ENCODE peak calls at places on chromosomes 5 and 9, in ten cellular contexts. One of them, this sample, is unnamed.

GRCh38 chr5:124514966-124515365 is 231.5 kb downstream of the ZNF608 start:
- DNase-seq in naive thymus-derived CD4-positive, alpha-beta T cell: no peak
- DNase-seq in foreskin fibroblast: no peak
- DNase-seq in stimulated activated CD4-positive, alpha-beta T cell treated with anti-CD3 and anti-CD28 coated beads, TNF-alpha, amount 100 ng/mL, for 24 hours: no peak
- DNase-seq in RPMI8226: no peak
- DNase-seq in HFF-Myc: no peak
- DNase-seq in ACHN: no peak
- DNase-seq in fibroblast of the conjunctiva: no peak
- DNase-seq in dorsolateral prefrontal cortex: no peak
- DNase-seq in NCI-H1417 treated with DMSO at 0.1 percent for 48 hours: no peak
- DNase-seq in this sample: no peak

GRCh38 chr5:158727108-158727507 is 372.6 kb downstream of the EBF1 start:
- DNase-seq in naive thymus-derived CD4-positive, alpha-beta T cell: no peak
- DNase-seq in foreskin fibroblast: no peak
- DNase-seq in stimulated activated CD4-positive, alpha-beta T cell treated with anti-CD3 and anti-CD28 coated beads, TNF-alpha, amount 100 ng/mL, for 24 hours: no peak
- DNase-seq in RPMI8226: no peak
- DNase-seq in HFF-Myc: no peak
- DNase-seq in ACHN: no peak
- DNase-seq in fibroblast of the conjunctiva: no peak
- DNase-seq in dorsolateral prefrontal cortex: no peak
- DNase-seq in NCI-H1417 treated with DMSO at 0.1 percent for 48 hours: no peak
- DNase-seq in this sample: no peak

GRCh38 chr9:21465859-21466518 is 16.1 kb downstream of the IFNE start:
- DNase-seq in naive thymus-derived CD4-positive, alpha-beta T cell: peak
- DNase-seq in foreskin fibroblast: peak
- DNase-seq in stimulated activated CD4-positive, alpha-beta T cell treated with anti-CD3 and anti-CD28 coated beads, TNF-alpha, amount 100 ng/mL, for 24 hours: no peak
- DNase-seq in RPMI8226: peak
- DNase-seq in HFF-Myc: peak
- DNase-seq in ACHN: no peak
- DNase-seq in fibroblast of the conjunctiva: peak
- DNase-seq in dorsolateral prefrontal cortex: no peak
- DNase-seq in NCI-H1417 treated with DMSO at 0.1 percent for 48 hours: no peak
- DNase-seq in this sample: no peak

GRCh38 chr5:124512236-124512635 is 234.2 kb downstream of the ZNF608 start:
- DNase-seq in naive thymus-derived CD4-positive, alpha-beta T cell: no peak
- DNase-seq in foreskin fibroblast: peak
- DNase-seq in stimulated activated CD4-positive, alpha-beta T cell treated with anti-CD3 and anti-CD28 coated beads, TNF-alpha, amount 100 ng/mL, for 24 hours: no peak
- DNase-seq in RPMI8226: no peak
- DNase-seq in HFF-Myc: no peak
- DNase-seq in ACHN: no peak
- DNase-seq in fibroblast of the conjunctiva: no peak
- DNase-seq in dorsolateral prefrontal cortex: no peak
- DNase-seq in NCI-H1417 treated with DMSO at 0.1 percent for 48 hours: no peak
- DNase-seq in this sample: no peak

GRCh38 chr9:132537352-132537751 is 45.1 kb upstream of the BARHL1 start:
- DNase-seq in naive thymus-derived CD4-positive, alpha-beta T cell: no peak
- DNase-seq in foreskin fibroblast: no peak
- DNase-seq in stimulated activated CD4-positive, alpha-beta T cell treated with anti-CD3 and anti-CD28 coated beads, TNF-alpha, amount 100 ng/mL, for 24 hours: no peak
- DNase-seq in RPMI8226: no peak
- DNase-seq in HFF-Myc: no peak
- DNase-seq in ACHN: no peak
- DNase-seq in fibroblast of the conjunctiva: no peak
- DNase-seq in dorsolateral prefrontal cortex: no peak
- DNase-seq in NCI-H1417 treated with DMSO at 0.1 percent for 48 hours: no peak
- DNase-seq in this sample: no peak

GRCh38 chr5:53714324-53715010 is 154.0 kb downstream of the NDUFS4 start:
- DNase-seq in naive thymus-derived CD4-positive, alpha-beta T cell: no peak
- DNase-seq in foreskin fibroblast: no peak
- DNase-seq in stimulated activated CD4-positive, alpha-beta T cell treated with anti-CD3 and anti-CD28 coated beads, TNF-alpha, amount 100 ng/mL, for 24 hours: no peak
- DNase-seq in RPMI8226: no peak
- DNase-seq in HFF-Myc: no peak
- DNase-seq in ACHN: no peak
- DNase-seq in fibroblast of the conjunctiva: no peak
- DNase-seq in dorsolateral prefrontal cortex: no peak
- DNase-seq in NCI-H1417 treated with DMSO at 0.1 percent for 48 hours: no peak
- DNase-seq in this sample: no peak

GRCh38 chr5:160173-160510 is 31.2 kb upstream of the LRRC14B start:
- DNase-seq in naive thymus-derived CD4-positive, alpha-beta T cell: no peak
- DNase-seq in foreskin fibroblast: no peak
- DNase-seq in stimulated activated CD4-positive, alpha-beta T cell treated with anti-CD3 and anti-CD28 coated beads, TNF-alpha, amount 100 ng/mL, for 24 hours: no peak
- DNase-seq in RPMI8226: no peak
- DNase-seq in HFF-Myc: no peak
- DNase-seq in ACHN: no peak
- DNase-seq in fibroblast of the conjunctiva: no peak
- DNase-seq in dorsolateral prefrontal cortex: no peak
- DNase-seq in NCI-H1417 treated with DMSO at 0.1 percent for 48 hours: no peak
- DNase-seq in this sample: no peak

GRCh38 chr5:55191165-55191564 is 18.2 kb upstream of the CDC20B start:
- DNase-seq in naive thymus-derived CD4-positive, alpha-beta T cell: no peak
- DNase-seq in foreskin fibroblast: no peak
- DNase-seq in stimulated activated CD4-positive, alpha-beta T cell treated with anti-CD3 and anti-CD28 coated beads, TNF-alpha, amount 100 ng/mL, for 24 hours: no peak
- DNase-seq in RPMI8226: no peak
- DNase-seq in HFF-Myc: no peak
- DNase-seq in ACHN: no peak
- DNase-seq in fibroblast of the conjunctiva: no peak
- DNase-seq in dorsolateral prefrontal cortex: no peak
- DNase-seq in NCI-H1417 treated with DMSO at 0.1 percent for 48 hours: no peak
- DNase-seq in this sample: no peak

GRCh38 chr5:14101922-14102321 is 41.2 kb upstream of the TRIO start:
- DNase-seq in naive thymus-derived CD4-positive, alpha-beta T cell: no peak
- DNase-seq in foreskin fibroblast: peak
- DNase-seq in stimulated activated CD4-positive, alpha-beta T cell treated with anti-CD3 and anti-CD28 coated beads, TNF-alpha, amount 100 ng/mL, for 24 hours: no peak
- DNase-seq in RPMI8226: no peak
- DNase-seq in HFF-Myc: no peak
- DNase-seq in ACHN: no peak
- DNase-seq in fibroblast of the conjunctiva: no peak
- DNase-seq in dorsolateral prefrontal cortex: no peak
- DNase-seq in NCI-H1417 treated with DMSO at 0.1 percent for 48 hours: no peak
- DNase-seq in this sample: no peak

GRCh38 chr5:134614461-134615085 is 18.1 kb downstream of the SAR1B start:
- DNase-seq in naive thymus-derived CD4-positive, alpha-beta T cell: no peak
- DNase-seq in foreskin fibroblast: no peak
- DNase-seq in stimulated activated CD4-positive, alpha-beta T cell treated with anti-CD3 and anti-CD28 coated beads, TNF-alpha, amount 100 ng/mL, for 24 hours: no peak
- DNase-seq in RPMI8226: no peak
- DNase-seq in HFF-Myc: no peak
- DNase-seq in ACHN: no peak
- DNase-seq in fibroblast of the conjunctiva: no peak
- DNase-seq in dorsolateral prefrontal cortex: no peak
- DNase-seq in NCI-H1417 treated with DMSO at 0.1 percent for 48 hours: no peak
- DNase-seq in this sample: no peak

GRCh38 chr5:123122273-123122672 is 33.2 kb downstream of the PRDM6 start:
- DNase-seq in naive thymus-derived CD4-positive, alpha-beta T cell: no peak
- DNase-seq in foreskin fibroblast: no peak
- DNase-seq in stimulated activated CD4-positive, alpha-beta T cell treated with anti-CD3 and anti-CD28 coated beads, TNF-alpha, amount 100 ng/mL, for 24 hours: no peak
- DNase-seq in RPMI8226: no peak
- DNase-seq in HFF-Myc: no peak
- DNase-seq in ACHN: no peak
- DNase-seq in fibroblast of the conjunctiva: no peak
- DNase-seq in dorsolateral prefrontal cortex: no peak
- DNase-seq in NCI-H1417 treated with DMSO at 0.1 percent for 48 hours: peak
- DNase-seq in this sample: no peak

GRCh38 chr9:122188369-122188768 is 28.7 kb downstream of the MORN5 start:
- DNase-seq in naive thymus-derived CD4-positive, alpha-beta T cell: no peak
- DNase-seq in foreskin fibroblast: no peak
- DNase-seq in stimulated activated CD4-positive, alpha-beta T cell treated with anti-CD3 and anti-CD28 coated beads, TNF-alpha, amount 100 ng/mL, for 24 hours: no peak
- DNase-seq in RPMI8226: no peak
- DNase-seq in HFF-Myc: no peak
- DNase-seq in ACHN: no peak
- DNase-seq in fibroblast of the conjunctiva: no peak
- DNase-seq in dorsolateral prefrontal cortex: no peak
- DNase-seq in NCI-H1417 treated with DMSO at 0.1 percent for 48 hours: no peak
- DNase-seq in this sample: no peak

GRCh38 chr9:133356391-133357091 is at the start of the genes SURF1 and SURF2:
- DNase-seq in naive thymus-derived CD4-positive, alpha-beta T cell: peak
- DNase-seq in foreskin fibroblast: peak
- DNase-seq in stimulated activated CD4-positive, alpha-beta T cell treated with anti-CD3 and anti-CD28 coated beads, TNF-alpha, amount 100 ng/mL, for 24 hours: peak
- DNase-seq in RPMI8226: peak
- DNase-seq in HFF-Myc: no peak
- DNase-seq in ACHN: peak
- DNase-seq in fibroblast of the conjunctiva: no peak
- DNase-seq in dorsolateral prefrontal cortex: peak
- DNase-seq in NCI-H1417 treated with DMSO at 0.1 percent for 48 hours: no peak
- DNase-seq in this sample: peak

GRCh38 chr5:15791859-15792258 is 291.9 kb downstream of the FBXL7 start:
- DNase-seq in naive thymus-derived CD4-positive, alpha-beta T cell: no peak
- DNase-seq in foreskin fibroblast: peak
- DNase-seq in stimulated activated CD4-positive, alpha-beta T cell treated with anti-CD3 and anti-CD28 coated beads, TNF-alpha, amount 100 ng/mL, for 24 hours: no peak
- DNase-seq in RPMI8226: no peak
- DNase-seq in HFF-Myc: no peak
- DNase-seq in ACHN: no peak
- DNase-seq in fibroblast of the conjunctiva: no peak
- DNase-seq in dorsolateral prefrontal cortex: no peak
- DNase-seq in NCI-H1417 treated with DMSO at 0.1 percent for 48 hours: no peak
- DNase-seq in this sample: no peak

GRCh38 chr5:150296496-150296895 is 6.2 kb downstream of the ARSI start:
- DNase-seq in naive thymus-derived CD4-positive, alpha-beta T cell: no peak
- DNase-seq in foreskin fibroblast: no peak
- DNase-seq in stimulated activated CD4-positive, alpha-beta T cell treated with anti-CD3 and anti-CD28 coated beads, TNF-alpha, amount 100 ng/mL, for 24 hours: no peak
- DNase-seq in RPMI8226: no peak
- DNase-seq in HFF-Myc: no peak
- DNase-seq in ACHN: no peak
- DNase-seq in fibroblast of the conjunctiva: no peak
- DNase-seq in dorsolateral prefrontal cortex: no peak
- DNase-seq in NCI-H1417 treated with DMSO at 0.1 percent for 48 hours: no peak
- DNase-seq in this sample: no peak

GRCh38 chr5:2538169-2538568 is 213.3 kb downstream of the IRX2 start:
- DNase-seq in naive thymus-derived CD4-positive, alpha-beta T cell: no peak
- DNase-seq in foreskin fibroblast: no peak
- DNase-seq in stimulated activated CD4-positive, alpha-beta T cell treated with anti-CD3 and anti-CD28 coated beads, TNF-alpha, amount 100 ng/mL, for 24 hours: no peak
- DNase-seq in RPMI8226: no peak
- DNase-seq in HFF-Myc: no peak
- DNase-seq in ACHN: no peak
- DNase-seq in fibroblast of the conjunctiva: no peak
- DNase-seq in dorsolateral prefrontal cortex: no peak
- DNase-seq in NCI-H1417 treated with DMSO at 0.1 percent for 48 hours: no peak
- DNase-seq in this sample: no peak

GRCh38 chr9:87479801-87480201 is 17.9 kb upstream of the DAPK1 start:
- DNase-seq in naive thymus-derived CD4-positive, alpha-beta T cell: no peak
- DNase-seq in foreskin fibroblast: no peak
- DNase-seq in stimulated activated CD4-positive, alpha-beta T cell treated with anti-CD3 and anti-CD28 coated beads, TNF-alpha, amount 100 ng/mL, for 24 hours: no peak
- DNase-seq in RPMI8226: peak
- DNase-seq in HFF-Myc: no peak
- DNase-seq in ACHN: peak
- DNase-seq in fibroblast of the conjunctiva: no peak
- DNase-seq in dorsolateral prefrontal cortex: no peak
- DNase-seq in NCI-H1417 treated with DMSO at 0.1 percent for 48 hours: no peak
- DNase-seq in this sample: no peak

GRCh38 chr9:116048072-116048471 is 105.5 kb upstream of the PAPPA start:
- DNase-seq in naive thymus-derived CD4-positive, alpha-beta T cell: no peak
- DNase-seq in foreskin fibroblast: no peak
- DNase-seq in stimulated activated CD4-positive, alpha-beta T cell treated with anti-CD3 and anti-CD28 coated beads, TNF-alpha, amount 100 ng/mL, for 24 hours: no peak
- DNase-seq in RPMI8226: no peak
- DNase-seq in HFF-Myc: no peak
- DNase-seq in ACHN: no peak
- DNase-seq in fibroblast of the conjunctiva: no peak
- DNase-seq in dorsolateral prefrontal cortex: no peak
- DNase-seq in NCI-H1417 treated with DMSO at 0.1 percent for 48 hours: no peak
- DNase-seq in this sample: no peak

GRCh38 chr5:107696071-107696470 is 25.3 kb upstream of the EFNA5 start:
- DNase-seq in naive thymus-derived CD4-positive, alpha-beta T cell: no peak
- DNase-seq in foreskin fibroblast: no peak
- DNase-seq in stimulated activated CD4-positive, alpha-beta T cell treated with anti-CD3 and anti-CD28 coated beads, TNF-alpha, amount 100 ng/mL, for 24 hours: no peak
- DNase-seq in RPMI8226: no peak
- DNase-seq in HFF-Myc: no peak
- DNase-seq in ACHN: no peak
- DNase-seq in fibroblast of the conjunctiva: no peak
- DNase-seq in dorsolateral prefrontal cortex: no peak
- DNase-seq in NCI-H1417 treated with DMSO at 0.1 percent for 48 hours: no peak
- DNase-seq in this sample: no peak

GRCh38 chr5:143605403-143606005 is 202.0 kb upstream of the NR3C1 start:
- DNase-seq in naive thymus-derived CD4-positive, alpha-beta T cell: peak
- DNase-seq in foreskin fibroblast: no peak
- DNase-seq in stimulated activated CD4-positive, alpha-beta T cell treated with anti-CD3 and anti-CD28 coated beads, TNF-alpha, amount 100 ng/mL, for 24 hours: no peak
- DNase-seq in RPMI8226: peak
- DNase-seq in HFF-Myc: no peak
- DNase-seq in ACHN: no peak
- DNase-seq in fibroblast of the conjunctiva: no peak
- DNase-seq in dorsolateral prefrontal cortex: no peak
- DNase-seq in NCI-H1417 treated with DMSO at 0.1 percent for 48 hours: no peak
- DNase-seq in this sample: peak

GRCh38 chr5:5270161-5270560 is 130.0 kb downstream of the ADAMTS16 start:
- DNase-seq in naive thymus-derived CD4-positive, alpha-beta T cell: no peak
- DNase-seq in foreskin fibroblast: no peak
- DNase-seq in stimulated activated CD4-positive, alpha-beta T cell treated with anti-CD3 and anti-CD28 coated beads, TNF-alpha, amount 100 ng/mL, for 24 hours: no peak
- DNase-seq in RPMI8226: no peak
- DNase-seq in HFF-Myc: no peak
- DNase-seq in ACHN: no peak
- DNase-seq in fibroblast of the conjunctiva: no peak
- DNase-seq in dorsolateral prefrontal cortex: no peak
- DNase-seq in NCI-H1417 treated with DMSO at 0.1 percent for 48 hours: no peak
- DNase-seq in this sample: no peak

GRCh38 chr5:140966293-140967225 is at the start of gene PCDHAC2:
- DNase-seq in naive thymus-derived CD4-positive, alpha-beta T cell: no peak
- DNase-seq in foreskin fibroblast: peak
- DNase-seq in stimulated activated CD4-positive, alpha-beta T cell treated with anti-CD3 and anti-CD28 coated beads, TNF-alpha, amount 100 ng/mL, for 24 hours: no peak
- DNase-seq in RPMI8226: no peak
- DNase-seq in HFF-Myc: no peak
- DNase-seq in ACHN: no peak
- DNase-seq in fibroblast of the conjunctiva: no peak
- DNase-seq in dorsolateral prefrontal cortex: peak
- DNase-seq in NCI-H1417 treated with DMSO at 0.1 percent for 48 hours: peak
- DNase-seq in this sample: no peak

GRCh38 chr5:79974896-79975295 is 16.2 kb downstream of the MTX3 start:
- DNase-seq in naive thymus-derived CD4-positive, alpha-beta T cell: no peak
- DNase-seq in foreskin fibroblast: peak
- DNase-seq in stimulated activated CD4-positive, alpha-beta T cell treated with anti-CD3 and anti-CD28 coated beads, TNF-alpha, amount 100 ng/mL, for 24 hours: no peak
- DNase-seq in RPMI8226: no peak
- DNase-seq in HFF-Myc: no peak
- DNase-seq in ACHN: peak
- DNase-seq in fibroblast of the conjunctiva: no peak
- DNase-seq in dorsolateral prefrontal cortex: no peak
- DNase-seq in NCI-H1417 treated with DMSO at 0.1 percent for 48 hours: no peak
- DNase-seq in this sample: no peak

GRCh38 chr5:81194633-81195333 is 38.3 kb upstream of the CKMT2 start:
- DNase-seq in naive thymus-derived CD4-positive, alpha-beta T cell: peak
- DNase-seq in foreskin fibroblast: peak
- DNase-seq in stimulated activated CD4-positive, alpha-beta T cell treated with anti-CD3 and anti-CD28 coated beads, TNF-alpha, amount 100 ng/mL, for 24 hours: peak
- DNase-seq in RPMI8226: peak
- DNase-seq in HFF-Myc: peak
- DNase-seq in ACHN: peak
- DNase-seq in fibroblast of the conjunctiva: peak
- DNase-seq in dorsolateral prefrontal cortex: peak
- DNase-seq in NCI-H1417 treated with DMSO at 0.1 percent for 48 hours: no peak
- DNase-seq in this sample: peak

GRCh38 chr9:136587145-136587943 is 41.5 kb upstream of the NOTCH1 start:
- DNase-seq in naive thymus-derived CD4-positive, alpha-beta T cell: no peak
- DNase-seq in foreskin fibroblast: peak
- DNase-seq in stimulated activated CD4-positive, alpha-beta T cell treated with anti-CD3 and anti-CD28 coated beads, TNF-alpha, amount 100 ng/mL, for 24 hours: no peak
- DNase-seq in RPMI8226: no peak
- DNase-seq in HFF-Myc: peak
- DNase-seq in ACHN: no peak
- DNase-seq in fibroblast of the conjunctiva: peak
- DNase-seq in dorsolateral prefrontal cortex: no peak
- DNase-seq in NCI-H1417 treated with DMSO at 0.1 percent for 48 hours: no peak
- DNase-seq in this sample: no peak

GRCh38 chr9:27534658-27535209 is 5.1 kb upstream of the MOB3B start:
- DNase-seq in naive thymus-derived CD4-positive, alpha-beta T cell: no peak
- DNase-seq in foreskin fibroblast: no peak
- DNase-seq in stimulated activated CD4-positive, alpha-beta T cell treated with anti-CD3 and anti-CD28 coated beads, TNF-alpha, amount 100 ng/mL, for 24 hours: no peak
- DNase-seq in RPMI8226: no peak
- DNase-seq in HFF-Myc: no peak
- DNase-seq in ACHN: no peak
- DNase-seq in fibroblast of the conjunctiva: no peak
- DNase-seq in dorsolateral prefrontal cortex: no peak
- DNase-seq in NCI-H1417 treated with DMSO at 0.1 percent for 48 hours: no peak
- DNase-seq in this sample: no peak

GRCh38 chr9:36204906-36205547 is 14.3 kb downstream of the CLTA start:
- DNase-seq in naive thymus-derived CD4-positive, alpha-beta T cell: no peak
- DNase-seq in foreskin fibroblast: peak
- DNase-seq in stimulated activated CD4-positive, alpha-beta T cell treated with anti-CD3 and anti-CD28 coated beads, TNF-alpha, amount 100 ng/mL, for 24 hours: no peak
- DNase-seq in RPMI8226: no peak
- DNase-seq in HFF-Myc: no peak
- DNase-seq in ACHN: peak
- DNase-seq in fibroblast of the conjunctiva: no peak
- DNase-seq in dorsolateral prefrontal cortex: no peak
- DNase-seq in NCI-H1417 treated with DMSO at 0.1 percent for 48 hours: no peak
- DNase-seq in this sample: no peak